ENCODE peak calls at places on chromosomes 12 and 14, in nine cellular contexts. Z, N, R, T, O, Y, E, K and H are unnamed samples.
A peak's percentile ranks its signal among the peaks of the same experiment; 100 is the strongest.

GRCh38 chr12:124952801-124953200 is 36.1 kb downstream of the DHX37 start:
- DNase-seq in Z (no peak), N (no peak), R (no peak), T (no peak), O (no peak), Y (no peak), E (no peak), K (no peak), H (no peak)

GRCh38 chr12:2198088-2198501 is 145.3 kb downstream of the CACNA1C start:
- DNase-seq in Z (no peak), N (no peak), R (peak; percentile 56), T (no peak), O (no peak), Y (no peak), E (peak; percentile 64), K (peak; percentile 80), H (no peak)

GRCh38 chr14:60757617-60758016 is 23.1 kb downstream of the MNAT1 start:
- DNase-seq in Z (no peak), N (no peak), R (no peak), T (peak; percentile 56), O (no peak), Y (no peak), E (peak; percentile 74), K (no peak), H (no peak)

GRCh38 chr12:109223211-109223610 is 85.9 kb downstream of the FOXN4 start:
- DNase-seq in Z (no peak), N (no peak), R (no peak), T (no peak), O (no peak), Y (no peak), E (no peak), K (no peak), H (no peak)

GRCh38 chr14:90426663-90427062 is 29.8 kb downstream of the CALM1 start:
- DNase-seq in Z (no peak), N (no peak), R (no peak), T (peak; percentile 69), O (no peak), Y (no peak), E (no peak), K (peak; percentile 79), H (no peak)

GRCh38 chr12:39905152-39905551 is 200.7 kb downstream of the SLC2A13 start:
- DNase-seq in Z (peak; percentile 89), N (no peak), R (peak; percentile 85), T (no peak), O (no peak), Y (peak; percentile 63), E (peak; percentile 22), K (peak; percentile 88), H (peak; percentile 31)

GRCh38 chr12:125069616-125070015 is 4.4 kb downstream of the AACS start:
- DNase-seq in Z (no peak), N (no peak), R (no peak), T (no peak), O (no peak), Y (no peak), E (no peak), K (no peak), H (no peak)

GRCh38 chr12:83826112-83826511 is 1086.5 kb downstream of the SLC6A15 start:
- DNase-seq in Z (no peak), N (no peak), R (no peak), T (peak; percentile 8), O (no peak), Y (peak; percentile 24), E (peak; percentile 28), K (no peak), H (no peak)

GRCh38 chr12:66418908-66419307 is 116.6 kb downstream of the HELB start:
- DNase-seq in Z (no peak), N (no peak), R (no peak), T (no peak), O (no peak), Y (no peak), E (no peak), K (no peak), H (no peak)

GRCh38 chr12:50924439-50925341 is 27.7 kb upstream of the HIGD1C start:
- DNase-seq in Z (peak; percentile 97), N (peak; percentile 42), R (peak; percentile 97), T (peak; percentile 94), O (peak; percentile 89), Y (peak; percentile 99), E (peak; percentile 86), K (peak; percentile 98), H (peak; percentile 97)
- TF ChIP-seq POLR2A in Z (no peak), N (no peak), R (peak; percentile 17), T (no peak), O (peak; percentile 37), Y (peak; percentile 35), E (no peak), K (peak; percentile 16), H (peak; percentile 32)

GRCh38 chr14:74493343-74494261 is at the start of gene ISCA2:
- DNase-seq in Z (peak; percentile 100), N (peak; percentile 100), R (peak; percentile 100), T (peak; percentile 99), O (peak; percentile 98), Y (peak; percentile 98), E (peak; percentile 99), K (peak; percentile 100), H (peak; percentile 100)

GRCh38 chr14:74488788-74489397 is 4.2 kb downstream of the NPC2 start:
- DNase-seq in Z (no peak), N (no peak), R (no peak), T (peak; percentile 86), O (no peak), Y (no peak), E (peak; percentile 67), K (no peak), H (no peak)

GRCh38 chr14:74495356-74495755 is 1.8 kb downstream of the ISCA2 start:
- DNase-seq in Z (no peak), N (no peak), R (no peak), T (no peak), O (no peak), Y (no peak), E (no peak), K (no peak), H (no peak)

GRCh38 chr14:74491952-74492351 is 1.2 kb downstream of the NPC2 start:
- DNase-seq in Z (no peak), N (no peak), R (no peak), T (peak; percentile 26), O (peak; percentile 60), Y (no peak), E (peak; percentile 40), K (no peak), H (no peak)

GRCh38 chr14:74492413-74493342 is at the start of gene NPC2:
- DNase-seq in Z (no peak), N (no peak), R (no peak), T (peak; percentile 45), O (no peak), Y (no peak), E (no peak), K (no peak), H (no peak)
- TF ChIP-seq POLR2A in Z (no peak), N (no peak), R (peak; percentile 77), T (peak; percentile 66), O (peak; percentile 82), Y (peak; percentile 89), E (no peak), K (peak; percentile 57), H (peak; percentile 79)

GRCh38 chr14:88004637-88005036 is 298 bp upstream of the GPR65 start:
- DNase-seq in Z (no peak), N (no peak), R (no peak), T (no peak), O (no peak), Y (no peak), E (no peak), K (no peak), H (no peak)

GRCh38 chr14:88007608-88008007 is 2.7 kb downstream of the GPR65 start:
- DNase-seq in Z (no peak), N (no peak), R (no peak), T (no peak), O (no peak), Y (no peak), E (no peak), K (no peak), H (no peak)

GRCh38 chr14:88002421-88002820 is 2.5 kb upstream of the GPR65 start:
- DNase-seq in Z (no peak), N (no peak), R (no peak), T (no peak), O (no peak), Y (no peak), E (no peak), K (no peak), H (no peak)

GRCh38 chr14:88005978-88006851 is 1.3 kb downstream of the GPR65 start:
- DNase-seq in Z (no peak), N (no peak), R (no peak), T (no peak), O (no peak), Y (no peak), E (no peak), K (no peak), H (peak; percentile 14)

DNA sequence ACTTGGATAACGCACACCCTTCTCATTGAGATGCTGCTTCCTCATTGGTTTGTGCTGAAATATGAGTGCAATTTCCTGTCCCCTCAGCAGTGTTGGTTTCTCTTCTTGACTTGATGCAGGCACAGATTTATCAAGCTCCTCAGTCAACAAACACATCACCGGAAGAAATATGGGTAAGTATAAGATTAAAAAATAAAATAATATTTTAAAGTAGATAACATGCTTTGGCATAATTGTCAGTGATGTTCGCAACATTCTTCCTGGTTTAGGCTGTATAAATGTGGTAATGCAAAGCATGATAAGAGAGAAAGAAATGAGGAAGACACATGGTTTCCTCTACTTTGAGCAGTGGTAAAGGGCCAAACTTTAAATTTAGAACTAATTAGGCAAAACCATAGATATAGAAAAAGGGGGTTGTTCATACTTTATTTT is at the start of gene GPR65:
- DNase-seq in Z (no peak), N (no peak), R (no peak), T (no peak), O (no peak), Y (no peak), E (no peak), K (no peak), H (no peak)
- TF ChIP-seq POLR2A in Z (no peak), N (no peak), R (no peak), T (no peak), O (no peak), Y (no peak), E (no peak), K (peak; percentile 30), H (peak; percentile 18)

DNA sequence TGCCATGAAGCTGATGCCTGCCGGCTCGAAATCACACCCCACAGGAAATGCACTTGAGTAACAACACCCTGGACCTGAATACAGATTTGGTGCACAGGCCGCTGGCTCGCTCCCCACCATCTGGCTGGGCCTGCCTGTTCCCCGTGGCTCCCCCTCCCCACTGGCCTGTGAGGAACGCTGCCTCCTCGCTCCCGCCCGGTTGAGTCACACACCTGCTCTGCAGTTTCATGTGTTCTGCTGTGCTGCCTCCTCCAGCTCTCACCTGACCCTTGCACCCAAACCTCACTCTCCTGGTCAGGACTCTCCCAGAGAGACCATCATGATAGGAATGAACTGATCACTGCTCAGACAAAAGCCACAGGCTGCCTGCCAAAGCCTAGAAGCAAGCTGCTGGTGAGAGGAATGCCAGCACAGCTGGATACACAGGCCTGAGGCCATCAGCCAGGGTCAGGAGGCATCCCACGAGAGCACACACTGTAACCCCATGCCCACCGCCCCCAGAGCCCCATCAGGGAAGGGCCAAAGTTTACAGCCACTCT is 3.8 kb upstream of the SIVA1 start:
- DNase-seq in Z (no peak), N (no peak), R (no peak), T (no peak), O (peak; percentile 88), Y (peak; percentile 44), E (peak; percentile 58), K (peak; percentile 85), H (peak; percentile 76)
- TF ChIP-seq POLR2A in Z (no peak), N (no peak), R (no peak), T (no peak), O (peak; percentile 65), Y (no peak), E (no peak), K (no peak), H (peak; percentile 48)

GRCh38 chr12:47718531-47718930 is 6.8 kb downstream of the ENDOU start:
- DNase-seq in Z (no peak), N (no peak), R (no peak), T (no peak), O (no peak), Y (no peak), E (no peak), K (no peak), H (no peak)
- TF ChIP-seq POLR2A in Z (no peak), N (no peak), R (no peak), T (no peak), O (no peak), Y (no peak), E (no peak), K (no peak), H (no peak)